ENCODE peak calls at places on chromosomes 1 and 21, in ten cellular contexts. S, X, J, K, I, G, Y, U, W and O are unnamed samples.

GRCh38 chr1:177969109-177969508 is 749 bp downstream of the SEC16B start:
- DNase-seq in Y (no peak), G (no peak), U (no peak), S (no peak), W (no peak), K (no peak), J (no peak), X (no peak), I (no peak), O (no peak)

GRCh38 chr1:12148160-12148957 is 18.4 kb upstream of the TNFRSF1B start:
- DNase-seq in W (no peak), I (no peak), K (no peak), U (no peak), X (no peak), S (no peak), J (no peak), Y (peak; percentile 10), G (no peak), O (no peak)

GRCh38 chr1:27602510-27603319 is 1.2 kb downstream of the AHDC1 start:
- DNase-seq in W (peak; percentile 88), G (peak; percentile 69), Y (peak; percentile 69), S (peak; percentile 82), X (no peak), I (peak; percentile 77), J (peak; percentile 58), U (no peak), K (peak; percentile 91), O (peak; percentile 47)

GRCh38 chr1:214933375-214933774 is 149.2 kb upstream of the KCNK2 start:
- DNase-seq in I (no peak), J (no peak), W (no peak), S (no peak), U (no peak), X (no peak), K (no peak), G (no peak), Y (no peak), O (no peak)

GRCh38 chr1:109669246-109669948 is 1.5 kb downstream of the GSTM2 start:
- DNase-seq in J (no peak), U (peak; percentile 81), K (no peak), Y (no peak), W (no peak), G (no peak), S (no peak), X (no peak), I (no peak), O (peak; percentile 17)

GRCh38 chr1:222331340-222331739 is 216.6 kb downstream of the HHIPL2 start:
- DNase-seq in U (no peak), J (no peak), W (no peak), I (no peak), X (no peak), G (no peak), K (no peak), S (no peak), Y (no peak), O (no peak)

GRCh38 chr21:39531777-39532333 is 80.1 kb downstream of the SH3BGR start:
- DNase-seq in X (no peak), S (no peak), W (no peak), Y (no peak), I (no peak), G (no peak), K (no peak), U (no peak), J (no peak), O (no peak)

GRCh38 chr1:7490576-7490975 is 280.5 kb upstream of the VAMP3 start:
- DNase-seq in W (no peak), K (no peak), X (no peak), J (no peak), I (no peak), Y (no peak), S (no peak), G (peak; percentile 45), U (no peak), O (no peak)

GRCh38 chr1:7389201-7389785 is 381.8 kb upstream of the VAMP3 start:
- DNase-seq in U (peak; percentile 88), S (peak; percentile 51), K (peak; percentile 60), G (no peak), I (no peak), X (peak; percentile 19), J (no peak), Y (no peak), W (no peak), O (no peak)

GRCh38 chr1:213327318-213327667 is 276.3 kb downstream of the RPS6KC1 start:
- DNase-seq in K (no peak), U (no peak), W (no peak), S (no peak), X (no peak), J (no peak), I (no peak), Y (peak; percentile 12), G (peak; percentile 36), O (no peak)

GRCh38 chr21:45390121-45390751 is 14.7 kb upstream of the COL18A1 start:
- DNase-seq in S (peak; percentile 46), I (no peak), G (no peak), U (no peak), K (no peak), J (no peak), X (no peak), Y (no peak), W (no peak), O (no peak)

GRCh38 chr1:194378517-194378916 is 1192.1 kb upstream of the B3GALT2 start:
- DNase-seq in U (no peak), Y (no peak), G (no peak), I (no peak), S (peak; percentile 60), K (no peak), W (no peak), J (peak; percentile 3), X (no peak), O (no peak)

DNA sequence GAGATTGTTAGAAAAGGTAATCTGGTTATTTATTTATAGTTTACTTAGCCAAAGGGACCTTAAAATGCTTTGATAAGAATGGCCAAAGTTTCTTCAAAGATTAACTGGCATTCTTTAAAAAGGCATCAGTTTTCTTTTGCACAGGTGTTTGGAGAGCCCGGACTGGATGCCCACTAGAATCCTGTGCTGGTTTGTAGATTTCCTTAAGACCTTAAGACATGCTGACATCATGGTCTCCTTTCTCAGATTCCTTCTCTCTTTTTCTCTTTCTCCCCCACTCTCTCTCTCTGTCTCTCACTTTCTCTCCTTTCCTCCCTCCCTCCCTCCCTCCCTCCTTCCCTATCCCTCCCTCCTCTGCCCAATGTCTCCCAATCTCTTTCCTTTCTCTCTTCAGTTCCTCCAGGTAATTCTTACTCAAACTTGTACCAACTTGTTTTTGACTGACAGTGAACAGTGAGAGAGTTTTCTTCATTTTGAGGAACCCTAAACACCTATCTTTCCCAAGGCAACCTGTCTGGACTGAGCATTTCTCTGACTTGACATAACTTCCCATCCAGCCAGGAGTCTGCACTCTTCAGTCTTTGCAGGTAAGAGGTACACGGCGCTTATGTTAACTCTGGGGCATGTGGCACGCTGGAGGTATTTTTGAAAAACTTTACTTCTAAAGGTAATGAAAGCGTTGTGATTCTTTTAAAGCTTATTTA is at the start of gene KCNJ15:
- DNase-seq in W (no peak), U (no peak), Y (no peak), J (no peak), X (no peak), K (no peak), S (no peak), I (no peak), G (no peak), O (no peak)
- H3K4me3 ChIP-seq in W (no peak within 1 kb of the TSS), U (no peak within 1 kb of the TSS), Y (no peak within 1 kb of the TSS), J (no peak within 1 kb of the TSS), X (no peak within 1 kb of the TSS), K (no peak within 1 kb of the TSS), S (no peak within 1 kb of the TSS), I (no peak within 1 kb of the TSS), G (peak within 1 kb of the TSS; percentile 43), O (no peak within 1 kb of the TSS)

DNA sequence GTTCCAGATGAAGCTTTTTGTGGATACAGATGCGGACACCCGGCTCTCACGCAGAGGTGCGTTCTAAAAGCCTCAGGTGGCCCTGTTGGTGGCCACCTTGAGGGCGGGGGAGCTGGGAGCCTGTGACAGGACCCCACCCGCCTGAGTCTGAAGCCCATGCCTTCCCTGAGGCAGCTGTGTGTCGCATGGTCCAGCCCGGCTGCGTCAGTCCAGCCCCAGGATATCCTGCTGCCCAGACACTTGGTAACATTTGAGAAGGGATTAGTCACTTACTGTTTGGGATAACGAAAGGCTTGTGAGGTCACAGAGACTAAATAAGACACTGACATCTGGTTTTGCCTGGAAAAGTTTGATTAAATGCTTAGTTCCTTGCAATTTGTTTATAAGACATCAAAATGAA is 68.9 kb downstream of the UCK2 start:
- DNase-seq in Y (no peak), W (no peak), G (no peak), S (peak; percentile 28), X (no peak), U (no peak), J (no peak), K (no peak), I (no peak), O (no peak)
- H3K27ac ChIP-seq in Y (peak overlapping the region; percentile 82), W (peak overlapping the region; percentile 45), G (no peak overlapping the region), S (no peak overlapping the region), X (no peak overlapping the region), U (peak overlapping the region; percentile 49), J (no peak overlapping the region), K (peak overlapping the region; percentile 20), I (no peak overlapping the region), O (no peak overlapping the region)

DNA sequence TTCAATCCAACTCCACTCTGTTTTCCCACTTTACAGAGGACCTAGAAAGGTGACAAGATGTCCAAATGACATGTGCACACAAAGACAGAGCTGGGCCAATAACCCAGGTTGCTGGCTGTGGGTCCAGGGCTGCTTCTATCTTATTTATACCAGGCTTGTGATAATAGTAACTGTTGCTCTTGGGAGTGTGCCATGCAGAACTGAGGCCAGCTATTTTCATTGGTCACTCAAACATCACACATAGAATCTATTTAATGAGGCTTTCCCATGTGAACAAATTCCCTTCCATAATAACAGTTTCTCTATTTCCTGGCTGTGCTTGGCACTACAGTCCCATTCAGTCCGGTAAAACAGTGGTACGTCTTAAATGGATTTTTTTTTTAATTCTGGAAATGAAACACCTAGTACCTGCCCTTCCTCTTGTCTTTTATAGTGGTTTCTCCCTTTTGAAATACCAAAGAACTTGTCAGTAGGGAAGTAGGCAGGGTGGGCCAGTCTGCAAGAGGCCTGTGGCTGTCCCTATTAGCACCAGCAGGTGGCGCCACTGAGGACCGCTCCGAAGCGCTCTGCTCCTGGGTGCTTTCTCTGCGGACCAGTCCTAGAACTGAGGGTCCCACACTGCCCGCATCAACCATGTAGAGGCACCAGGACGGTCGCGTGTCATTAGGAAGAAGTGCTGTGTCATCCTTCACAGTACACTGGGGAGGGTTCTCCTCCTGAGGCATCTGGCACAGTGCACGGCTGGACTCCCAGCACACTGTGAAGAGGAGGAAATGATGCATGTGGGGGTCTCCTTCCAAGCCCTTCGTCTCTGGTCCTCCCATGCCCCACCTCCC is 52.1 kb downstream of the GPR161 start:
- DNase-seq in K (peak; percentile 74), G (peak; percentile 62), Y (peak; percentile 73), U (peak; percentile 90), X (peak; percentile 75), W (peak; percentile 88), S (peak; percentile 92), J (peak; percentile 75), I (peak; percentile 75), O (peak; percentile 43)
- TF ChIP-seq CTCF in K (peak; percentile 89), G (peak; percentile 62), Y (peak; percentile 69), U (peak; percentile 95), X (peak; percentile 87), W (peak; percentile 94), S (peak; percentile 98), J (peak; percentile 96), I (peak; percentile 94), O (peak; percentile 92)

DNA sequence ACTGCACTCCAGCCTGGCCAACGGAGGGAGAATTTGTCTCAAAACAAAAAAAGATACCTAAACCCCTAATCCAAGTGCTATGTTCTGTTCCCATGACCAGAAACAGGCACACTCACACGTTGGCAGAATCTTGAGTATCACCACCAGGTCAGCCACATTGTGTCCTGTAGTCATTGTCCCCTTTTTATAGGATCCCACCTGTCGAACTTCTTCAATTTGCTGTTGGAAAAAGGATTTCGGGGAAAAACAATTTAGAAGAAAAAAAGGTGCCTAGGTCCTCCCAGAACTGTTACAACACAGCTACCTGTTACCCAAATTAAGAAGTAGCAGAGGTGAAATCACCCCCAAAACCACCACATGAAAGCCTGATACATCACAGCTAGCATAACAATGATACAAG is 3.4 kb downstream of the ILF2 start:
- DNase-seq in U (no peak), J (no peak), W (no peak), K (no peak), S (no peak), G (no peak), Y (no peak), I (no peak), X (no peak), O (no peak)
- H3K4me3 ChIP-seq in U (no peak overlapping the region), J (no peak overlapping the region), W (no peak overlapping the region), K (no peak overlapping the region), S (no peak overlapping the region), G (no peak overlapping the region), Y (no peak overlapping the region), I (no peak overlapping the region), X (no peak overlapping the region), O (no peak overlapping the region)